ENCODE peak calls at places on chromosomes 2 and 18, in five cellular contexts. B, H, X, D and A are unnamed samples.

GRCh38 chr2:237723613-237724012 is 75.0 kb upstream of the RBM44 start:
- DNase-seq in B (no peak), H (peak; percentile 51), X (peak; percentile 85), D (peak; percentile 51), A (no peak)

GRCh38 chr2:63121055-63121834 is 70.6 kb downstream of the OTX1 start:
- DNase-seq in B (no peak), H (no peak), X (no peak), D (no peak), A (no peak)

GRCh38 chr2:117918608-117919007 is 95.3 kb downstream of the CCDC93 start:
- DNase-seq in B (no peak), H (no peak), X (no peak), D (peak; percentile 6), A (no peak)

GRCh38 chr18:45066868-45067267 is 386.2 kb downstream of the SETBP1 start:
- DNase-seq in B (no peak), H (no peak), X (no peak), D (no peak), A (no peak)

GRCh38 chr2:32832400-32832799 is 114.4 kb upstream of the LTBP1 start:
- DNase-seq in B (no peak), H (no peak), X (no peak), D (no peak), A (no peak)

GRCh38 chr2:54041135-54041534 is 70.3 kb upstream of the PSME4 start:
- DNase-seq in B (no peak), H (no peak), X (no peak), D (no peak), A (no peak)

GRCh38 chr2:84704505-84705244 is 176.2 kb downstream of the TRABD2A start:
- DNase-seq in B (no peak), H (peak; percentile 59), X (no peak), D (no peak), A (no peak)

GRCh38 chr2:49988301-49988700 is 834.0 kb upstream of the FSHR start:
- DNase-seq in B (no peak), H (no peak), X (no peak), D (no peak), A (peak; percentile 49)

GRCh38 chr2:64839844-64840243 is 149.4 kb upstream of the SLC1A4 start:
- DNase-seq in B (no peak), H (peak; percentile 24), X (no peak), D (peak; percentile 88), A (no peak)

GRCh38 chr2:181008418-181008817 is 28.0 kb downstream of the UBE2E3 start:
- DNase-seq in B (no peak), H (peak; percentile 18), X (no peak), D (no peak), A (no peak)

GRCh38 chr18:32893915-32894314 is 121.1 kb upstream of the KLHL14 start:
- DNase-seq in B (no peak), H (no peak), X (no peak), D (no peak), A (no peak)

GRCh38 chr2:109128466-109129355 is at the start of gene SH3RF3:
- DNase-seq in B (peak; percentile 56), H (peak; percentile 60), X (no peak), D (peak; percentile 39), A (no peak)

GRCh38 chr2:132462242-132462641 is 45.6 kb downstream of the GPR39 start:
- DNase-seq in B (no peak), H (no peak), X (no peak), D (no peak), A (no peak)

GRCh38 chr2:201432551-201433388 is 18.5 kb downstream of the TRAK2 start:
- DNase-seq in B (peak; percentile 36), H (peak; percentile 80), X (peak; percentile 81), D (no peak), A (no peak)

GRCh38 chr2:190649798-190650390 is 1.0 kb downstream of the NAB1 start:
- DNase-seq in B (peak; percentile 56), H (peak; percentile 51), X (no peak), D (peak; percentile 31), A (no peak)

GRCh38 chr2:208280933-208281332 is 14.9 kb downstream of the PIKFYVE start:
- DNase-seq in B (peak; percentile 67), H (peak; percentile 59), X (no peak), D (no peak), A (no peak)

GRCh38 chr2:55225481-55226020 is 6.5 kb downstream of the CLHC1 start:
- DNase-seq in B (no peak), H (no peak), X (no peak), D (no peak), A (no peak)

GRCh38 chr2:66578067-66578852 is 143.3 kb downstream of the MEIS1 start:
- DNase-seq in B (peak; percentile 46), H (peak; percentile 82), X (no peak), D (no peak), A (no peak)

GRCh38 chr2:44170337-44170736 is 1.7 kb downstream of the PPM1B start:
- DNase-seq in B (peak; percentile 34), H (peak; percentile 62), X (no peak), D (no peak), A (no peak)
- H3K4me3 ChIP-seq in B (peak overlapping the region; percentile 78), H (peak overlapping the region; percentile 74), X (peak overlapping the region; percentile 88), D (peak overlapping the region; percentile 78), A (peak overlapping the region; percentile 73)

DNA sequence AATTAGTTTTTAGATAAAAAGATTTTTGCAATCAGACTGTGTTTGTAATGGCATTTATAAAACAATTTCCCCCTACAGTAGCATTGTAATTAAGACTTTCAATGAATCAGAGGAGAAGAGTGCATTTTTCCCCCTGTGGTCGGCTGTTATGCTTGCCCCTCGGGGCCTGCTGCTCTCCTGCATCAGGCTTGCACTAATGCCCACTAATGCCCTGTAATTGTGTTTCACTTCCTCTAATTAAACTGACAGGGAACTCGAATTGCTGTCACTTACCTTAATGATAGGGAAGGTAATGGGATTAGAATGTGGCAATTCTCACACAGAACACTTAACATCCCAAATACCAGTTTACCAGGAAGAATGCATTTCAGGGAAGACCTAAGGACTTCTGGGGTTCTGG is 61.2 kb upstream of the LRRTM1 start:
- DNase-seq in B (no peak), H (no peak), X (peak; percentile 47), D (no peak), A (no peak)
- TF ChIP-seq CTCF in B (no peak), H (no peak), X (no peak), D (no peak), A (no peak)

GRCh38 chr2:176087330-176088047 is 3.7 kb upstream of the EVX2 start:
- DNase-seq in B (no peak), H (no peak), X (no peak), D (no peak), A (no peak)

GRCh38 chr2:176085861-176086771 is 2.4 kb upstream of the EVX2 start:
- DNase-seq in B (no peak), H (peak; percentile 39), X (peak; percentile 62), D (peak; percentile 16), A (no peak)

GRCh38 chr2:176089843-176090395 is 2.6 kb upstream of the HOXD13 start:
- DNase-seq in B (no peak), H (no peak), X (no peak), D (no peak), A (no peak)

GRCh38 chr2:176088937-176089842 is 3.3 kb upstream of the HOXD13 start:
- DNase-seq in B (no peak), H (no peak), X (no peak), D (no peak), A (no peak)

GRCh38 chr2:176088048-176088936 is 4.2 kb upstream of the HOXD13 start:
- DNase-seq in B (peak; percentile 35), H (peak; percentile 42), X (peak; percentile 57), D (peak; percentile 42), A (no peak)
- H3K4me3 ChIP-seq in B (peak overlapping the region; percentile 4), H (no peak overlapping the region), X (peak overlapping the region; percentile 52), D (no peak overlapping the region), A (peak overlapping the region; percentile 39)

DNA sequence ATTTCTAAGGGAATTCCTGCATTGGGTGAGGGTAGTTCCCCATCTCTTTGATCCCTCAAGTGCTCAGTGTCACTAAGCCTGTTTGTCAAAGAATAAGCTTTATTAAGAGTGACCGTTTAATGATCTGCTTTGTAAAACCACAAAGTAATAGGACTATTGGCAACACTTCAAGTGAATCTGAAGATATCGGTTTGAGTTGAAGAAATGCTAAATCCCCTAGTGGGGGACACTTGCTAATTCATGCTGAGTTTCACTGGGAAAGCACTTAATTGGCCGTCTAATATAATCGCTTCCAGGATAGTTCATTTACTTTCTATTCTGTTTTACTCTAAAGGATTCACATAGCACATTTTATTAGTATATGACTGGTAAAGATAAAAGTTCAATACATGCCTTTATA is 54.4 kb downstream of the DTNA start:
- DNase-seq in B (no peak), H (no peak), X (no peak), D (no peak), A (no peak)
- TF ChIP-seq CTCF in B (peak; percentile 10), H (no peak), X (no peak), D (no peak), A (no peak)

GRCh38 chr18:50105027-50105426 is 89.9 kb downstream of the MYO5B start:
- DNase-seq in B (no peak), H (no peak), X (no peak), D (no peak), A (no peak)
- H3K4me3 ChIP-seq in B (no peak overlapping the region), H (no peak overlapping the region), X (no peak overlapping the region), D (no peak overlapping the region), A (no peak overlapping the region)